ENCODE peak calls at places on chromosomes 16 and 17, in seven cellular contexts. O, T, K, Q, V, J and E are unnamed samples.

GRCh38 chr16:67183-67791 is 5.1 kb downstream of the RHBDF1 start:
- DNase-seq in O (no peak), T (peak; percentile 44), K (no peak), Q (no peak), V (no peak), J (peak; percentile 55), E (no peak)

GRCh38 chr17:50037321-50038107 is 18.4 kb upstream of the ITGA3 start:
- DNase-seq in O (peak; percentile 87), T (peak; percentile 85), K (no peak), Q (no peak), V (peak; percentile 53), J (peak; percentile 54), E (peak; percentile 92)

GRCh38 chr16:83482545-83483162 is 325.1 kb upstream of the HSBP1 start:
- DNase-seq in O (no peak), T (no peak), K (no peak), Q (no peak), V (no peak), J (no peak), E (no peak)

GRCh38 chr16:83606486-83607030 is 201.2 kb upstream of the HSBP1 start:
- DNase-seq in O (no peak), T (no peak), K (peak; percentile 66), Q (no peak), V (no peak), J (no peak), E (no peak)

GRCh38 chr17:37744961-37745800 is at the start of gene HNF1B:
- DNase-seq in O (no peak), T (peak; percentile 59), K (peak; percentile 93), Q (no peak), V (peak; percentile 73), J (no peak), E (no peak)

GRCh38 chr16:17275989-17276530 is 194.7 kb downstream of the XYLT1 start:
- DNase-seq in O (no peak), T (no peak), K (no peak), Q (no peak), V (no peak), J (no peak), E (no peak)

GRCh38 chr17:77828749-77829539 is 129.6 kb upstream of the TNRC6C start:
- DNase-seq in O (no peak), T (peak; percentile 16), K (no peak), Q (no peak), V (no peak), J (no peak), E (no peak)

GRCh38 chr16:64629622-64630021 is 492.2 kb downstream of the CDH11 start:
- DNase-seq in O (no peak), T (no peak), K (no peak), Q (no peak), V (no peak), J (no peak), E (no peak)

GRCh38 chr16:50617630-50618184 is 63.4 kb downstream of the SNX20 start:
- DNase-seq in O (no peak), T (no peak), K (no peak), Q (no peak), V (no peak), J (no peak), E (no peak)

GRCh38 chr16:73051216-73051615 is 3.3 kb upstream of the ZFHX3 start:
- DNase-seq in O (no peak), T (no peak), K (no peak), Q (no peak), V (no peak), J (no peak), E (no peak)

GRCh38 chr16:16133943-16134604 is 89.2 kb downstream of the ABCC6 start:
- DNase-seq in O (no peak), T (peak; percentile 35), K (no peak), Q (no peak), V (no peak), J (no peak), E (no peak)

GRCh38 chr17:39199986-39200879 is at the start of gene RPL19:
- DNase-seq in O (peak; percentile 89), T (peak; percentile 93), K (peak; percentile 95), Q (peak; percentile 70), V (peak; percentile 91), J (peak; percentile 94), E (peak; percentile 97)

GRCh38 chr17:68142595-68142994 is 105.2 kb upstream of the AMZ2 start:
- DNase-seq in O (no peak), T (no peak), K (no peak), Q (no peak), V (no peak), J (no peak), E (no peak)

GRCh38 chr16:73430138-73430537 is 382.2 kb upstream of the ZFHX3 start:
- DNase-seq in O (no peak), T (no peak), K (no peak), Q (no peak), V (no peak), J (no peak), E (no peak)

GRCh38 chr17:600576-601301 is 113.9 kb downstream of the VPS53 start:
- DNase-seq in O (no peak), T (no peak), K (no peak), Q (no peak), V (peak; percentile 18), J (no peak), E (peak; percentile 39)

DNA sequence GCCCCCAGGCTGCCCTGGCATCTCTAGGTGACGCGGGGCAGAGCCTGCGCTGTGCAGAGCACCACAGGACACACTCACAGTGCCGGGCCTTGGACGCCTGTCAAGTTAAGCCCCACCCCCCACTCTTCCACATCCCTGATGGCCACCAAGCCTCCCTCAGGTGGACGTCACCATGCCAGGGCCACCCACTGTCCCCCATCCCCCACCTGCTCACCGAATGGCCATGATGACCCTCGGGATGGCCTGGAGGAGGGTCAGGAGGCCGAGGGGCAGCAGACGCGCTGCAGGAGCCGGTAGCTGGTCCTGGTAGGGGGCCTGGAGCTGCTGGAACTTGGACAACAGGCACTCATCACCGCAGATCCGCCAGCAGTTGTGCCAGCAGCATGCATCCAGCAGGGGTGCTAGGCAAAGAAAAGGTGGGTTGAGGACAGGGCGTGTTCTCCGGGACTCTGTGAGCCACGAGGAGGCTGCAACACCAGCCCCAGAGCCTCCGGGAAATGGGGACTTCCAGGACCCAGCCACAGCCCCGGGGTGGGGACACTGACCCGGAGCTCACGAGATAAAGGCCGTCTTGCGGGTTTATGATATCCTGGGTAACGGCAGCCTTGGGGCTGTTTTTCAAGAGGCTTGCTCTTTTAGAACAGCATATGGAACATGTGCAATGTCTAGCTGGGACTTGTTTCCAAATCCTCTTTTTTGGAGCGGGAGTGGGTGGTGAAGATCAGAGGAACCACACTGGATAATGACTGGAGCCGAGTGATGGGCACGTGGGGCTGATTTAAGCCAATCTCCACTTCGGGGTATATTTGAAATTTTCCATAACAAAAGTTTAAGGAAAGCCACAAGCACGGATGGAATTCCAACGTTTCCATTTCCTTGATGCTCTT is 11.4 kb downstream of the C16orf95 start:
- DNase-seq in O (no peak), T (no peak), K (peak; percentile 88), Q (no peak), V (no peak), J (no peak), E (no peak)
- TF ChIP-seq CTCF in O (no peak), T (no peak), K (peak; percentile 62), Q (no peak), V (no peak), J (no peak), E (no peak)

GRCh38 chr17:27222515-27222914 is 71.4 kb upstream of the WSB1 start:
- DNase-seq in O (no peak), T (no peak), K (no peak), Q (no peak), V (no peak), J (no peak), E (no peak)
- H3K9me3 ChIP-seq in O (no peaks in the 10 kb centered on the region), T (no peaks in the 10 kb centered on the region), K (peaks cover 4% of the 10 kb centered on the region), Q (no peaks in the 10 kb centered on the region), V (no peaks in the 10 kb centered on the region), J (no peaks in the 10 kb centered on the region), E (no peaks in the 10 kb centered on the region)

GRCh38 chr16:66740010-66740409 is 11.4 kb downstream of the DYNC1LI2 start:
- DNase-seq in O (no peak), T (no peak), K (peak; percentile 77), Q (no peak), V (peak; percentile 32), J (no peak), E (no peak)

GRCh38 chr16:66742409-66742808 is 9.0 kb downstream of the DYNC1LI2 start:
- DNase-seq in O (no peak), T (no peak), K (no peak), Q (no peak), V (no peak), J (no peak), E (no peak)

GRCh38 chr16:66740533-66740932 is 10.9 kb downstream of the DYNC1LI2 start:
- DNase-seq in O (no peak), T (no peak), K (no peak), Q (no peak), V (peak; percentile 65), J (no peak), E (no peak)

GRCh38 chr16:66741971-66742396 is 9.4 kb downstream of the DYNC1LI2 start:
- DNase-seq in O (no peak), T (no peak), K (no peak), Q (no peak), V (no peak), J (no peak), E (no peak)

DNA sequence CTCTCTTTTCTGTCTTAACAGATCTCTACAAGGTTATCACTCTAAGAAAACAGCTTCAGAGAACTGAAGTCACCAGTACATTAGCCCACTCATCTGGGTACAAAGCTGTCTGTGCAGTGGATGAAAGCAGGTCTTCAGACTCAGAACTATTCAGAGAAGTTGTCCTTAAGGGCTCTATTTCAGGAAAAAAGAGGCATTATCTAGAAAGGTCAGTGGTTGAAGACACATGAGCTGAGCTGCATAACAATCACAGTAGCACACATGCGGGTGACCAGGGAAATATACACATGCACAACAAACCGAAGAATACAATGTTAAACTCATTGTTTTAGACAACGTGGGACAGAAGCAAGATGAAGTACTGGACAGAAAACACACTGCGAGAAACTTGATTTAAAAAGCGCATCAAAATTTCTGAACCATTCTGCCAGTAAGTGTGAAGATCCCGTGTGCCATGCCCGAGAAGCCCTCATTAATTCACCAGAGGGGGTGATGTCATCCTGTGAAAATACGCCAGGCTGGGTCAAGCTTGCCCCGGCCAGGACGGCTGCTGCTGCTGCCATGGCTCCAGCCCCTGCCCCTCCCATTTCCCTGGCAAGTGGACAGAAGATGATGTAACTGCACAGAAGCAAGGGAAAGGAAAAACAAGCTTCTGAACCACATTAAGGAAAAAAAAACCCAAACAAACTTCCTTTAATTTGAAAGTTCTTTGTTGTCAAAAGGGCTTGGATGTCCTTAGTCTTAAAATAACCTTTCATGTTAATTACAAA is 10.1 kb downstream of the DYNC1LI2 start:
- DNase-seq in O (peak; percentile 86), T (peak; percentile 84), K (no peak), Q (no peak), V (peak; percentile 89), J (peak; percentile 92), E (peak; percentile 95)
- H3K27ac ChIP-seq in O (no peak overlapping the region), T (peak overlapping the region; percentile 81), K (peak overlapping the region; percentile 52), Q (no peak overlapping the region), V (peak overlapping the region; percentile 84), J (peak overlapping the region; percentile 86), E (peak overlapping the region; percentile 67)

DNA sequence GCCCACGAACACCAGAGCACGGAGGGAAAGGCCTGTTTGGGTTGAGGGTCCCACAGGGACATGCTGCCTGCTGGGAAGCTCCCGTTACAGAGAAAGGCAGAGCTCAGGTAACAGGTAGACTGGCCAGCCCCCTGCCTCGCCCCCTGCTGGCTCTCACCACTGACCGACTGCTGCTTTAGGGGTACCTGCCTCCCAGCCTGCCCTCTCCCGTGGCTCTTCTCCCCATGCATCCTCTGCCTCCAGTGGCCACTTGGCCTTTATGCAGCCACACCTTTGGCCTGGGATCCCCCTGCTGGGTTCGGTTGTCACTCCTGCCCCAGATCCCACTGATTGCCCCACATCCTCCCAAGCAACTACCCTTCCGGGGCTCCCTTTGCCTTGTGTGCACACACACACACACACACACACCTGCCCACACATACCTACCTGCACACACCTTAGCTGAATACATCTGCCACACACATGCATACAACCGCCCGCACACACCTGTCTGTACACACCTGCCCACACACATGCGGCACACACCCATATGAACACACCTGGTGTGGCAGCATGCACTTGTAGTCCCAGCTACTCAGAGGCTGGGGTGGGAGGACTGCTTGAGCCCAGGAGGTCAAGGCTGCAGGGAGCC is 7.1 kb downstream of the MCRIP1 start:
- DNase-seq in O (no peak), T (no peak), K (peak; percentile 78), Q (no peak), V (no peak), J (no peak), E (no peak)
- TF ChIP-seq CTCF in O (no peak), T (no peak), K (peak; percentile 63), Q (no peak), V (no peak), J (no peak), E (no peak)